ENCODE peak calls at places on chromosomes 7 and 10, in seven cellular contexts. O is GM12878, P is HepG2, M is A549, K is endothelial cell of umbilical vein, I is K562, D is H1. B is an unnamed sample.

GRCh38 chr10:17123062-17123661 is 6.4 kb downstream of the CUBN start:
- DNase-seq in D (no peak), K (no peak), O (no peak), P (no peak), I (no peak), M (no peak), B (no peak)

GRCh38 chr7:44110724-44111635 is 6.8 kb downstream of the AEBP1 start:
- DNase-seq in K (no peak), O (no peak), I (no peak), D (no peak), P (no peak), M (no peak), B (no peak)

GRCh38 chr10:79057481-79058275 is 11.1 kb upstream of the ZMIZ1 start:
- DNase-seq in P (no peak), D (no peak), O (no peak), K (no peak), M (no peak), I (no peak), B (no peak)

GRCh38 chr10:122149607-122150505 is 121.2 kb upstream of the BTBD16 start:
- DNase-seq in K (no peak), P (no peak), M (no peak), O (no peak), D (no peak), I (no peak), B (no peak)

GRCh38 chr7:45391618-45392451 is 182.3 kb upstream of the ADCY1 start:
- DNase-seq in M (no peak), I (no peak), O (no peak), D (no peak), K (no peak), P (no peak), B (no peak)

GRCh38 chr7:152608656-152609055 is 67.3 kb downstream of the XRCC2 start:
- DNase-seq in M (no peak), D (no peak), K (no peak), I (no peak), O (no peak), P (no peak), B (no peak)

GRCh38 chr7:138705122-138705521 is 4.0 kb upstream of the SVOPL start:
- DNase-seq in I (no peak), D (no peak), K (no peak), O (no peak), M (no peak), P (no peak), B (peak)

GRCh38 chr10:97463363-97464132 is 17.6 kb downstream of the ZDHHC16 start:
- DNase-seq in K (peak), D (no peak), I (peak), M (peak), P (peak), O (peak), B (peak)

GRCh38 chr7:95303501-95303900 is 20.8 kb downstream of the PON1 start:
- DNase-seq in O (no peak), P (no peak), M (no peak), D (no peak), K (no peak), I (no peak), B (no peak)

GRCh38 chr7:46791180-46791579 is 790.7 kb downstream of the TNS3 start:
- DNase-seq in O (no peak), P (no peak), I (no peak), M (no peak), K (no peak), D (no peak), B (no peak)

GRCh38 chr7:36287371-36288241 is 102.1 kb upstream of the ANLN start:
- DNase-seq in O (no peak), M (peak), K (no peak), D (no peak), P (peak), I (no peak), B (peak)

GRCh38 chr10:92691591-92692084 is 1.9 kb downstream of the HHEX start:
- DNase-seq in D (no peak), K (peak), O (no peak), I (peak), P (no peak), M (no peak), B (peak)

GRCh38 chr10:30125484-30125883 is 66.1 kb upstream of the JCAD start:
- DNase-seq in M (no peak), K (no peak), O (no peak), D (no peak), P (no peak), I (no peak), B (no peak)

GRCh38 chr7:87517136-87517805 is 41.8 kb upstream of the ABCB4 start:
- DNase-seq in O (no peak), K (no peak), D (no peak), P (no peak), M (no peak), I (no peak), B (peak)

GRCh38 chr7:111014074-111014473 is 76.9 kb upstream of the LRRN3 start:
- DNase-seq in M (no peak), I (no peak), P (no peak), K (no peak), O (no peak), D (no peak), B (no peak)

GRCh38 chr10:61140765-61141392 is 196.9 kb upstream of the RHOBTB1 start:
- DNase-seq in M (peak), K (peak), P (peak), I (peak), D (no peak), O (no peak), B (peak)

GRCh38 chr7:400901-401485 is 111.0 kb downstream of the FOXL3 start:
- DNase-seq in O (no peak), M (no peak), P (no peak), K (no peak), I (no peak), D (no peak), B (no peak)

GRCh38 chr10:12237265-12238220 is 41.6 kb downstream of the CDC123 start:
- DNase-seq in M (no peak), O (no peak), P (peak), I (no peak), D (no peak), K (no peak), B (no peak)

GRCh38 chr7:34849966-34850365 is 187.3 kb downstream of the DPY19L1 start:
- DNase-seq in O (no peak), P (no peak), D (no peak), M (no peak), K (no peak), I (no peak), B (no peak)

GRCh38 chr7:154892459-154892858 is 110.5 kb downstream of the PAXIP1 start:
- DNase-seq in K (no peak), D (no peak), P (no peak), M (no peak), I (peak), O (no peak), B (no peak)

GRCh38 chr10:122290833-122291532 is 19.9 kb downstream of the BTBD16 start:
- DNase-seq in P (no peak), I (no peak), K (no peak), D (no peak), O (no peak), M (no peak), B (no peak)

GRCh38 chr7:159025161-159025779 is 119.4 kb downstream of the VIPR2 start:
- DNase-seq in P (no peak), O (no peak), M (no peak), I (no peak), D (no peak), K (no peak), B (no peak)

GRCh38 chr10:131081786-131082185 is 229.7 kb downstream of the TCERG1L start:
- DNase-seq in P (no peak), K (no peak), M (no peak), O (no peak), I (no peak), D (no peak), B (no peak)

GRCh38 chr10:6173203-6173602 is 29.5 kb upstream of the PFKFB3 start:
- DNase-seq in M (peak), I (no peak), O (no peak), D (no peak), K (no peak), P (peak), B (peak)

GRCh38 chr7:132394283-132395003 is 181.8 kb downstream of the PLXNA4 start:
- DNase-seq in I (no peak), M (peak), P (no peak), K (no peak), D (no peak), O (no peak), B (peak)

GRCh38 chr10:96306516-96306915 is 2.3 kb downstream of the DNTT start:
- DNase-seq in I (no peak), O (no peak), M (no peak), D (no peak), K (no peak), P (no peak), B (no peak)

GRCh38 chr10:70783056-70783684 is 2.0 kb downstream of the TBATA start:
- DNase-seq in M (no peak), O (no peak), K (no peak), D (no peak), P (no peak), I (no peak), B (no peak)

GRCh38 chr10:120557296-120557810 is 100.3 kb downstream of the PLPP4 start:
- DNase-seq in K (no peak), I (no peak), P (no peak), M (no peak), D (no peak), O (no peak), B (no peak)

GRCh38 chr7:73556208-73557107 is 1.0 kb downstream of the BCL7B start:
- DNase-seq in M (no peak), I (no peak), D (no peak), P (no peak), O (no peak), K (no peak), B (no peak)
- TF ChIP-seq POLR2A in M (no peak), I (no peak), D (no peak), P (no peak), O (no peak), K (peak), B (no peak)

DNA sequence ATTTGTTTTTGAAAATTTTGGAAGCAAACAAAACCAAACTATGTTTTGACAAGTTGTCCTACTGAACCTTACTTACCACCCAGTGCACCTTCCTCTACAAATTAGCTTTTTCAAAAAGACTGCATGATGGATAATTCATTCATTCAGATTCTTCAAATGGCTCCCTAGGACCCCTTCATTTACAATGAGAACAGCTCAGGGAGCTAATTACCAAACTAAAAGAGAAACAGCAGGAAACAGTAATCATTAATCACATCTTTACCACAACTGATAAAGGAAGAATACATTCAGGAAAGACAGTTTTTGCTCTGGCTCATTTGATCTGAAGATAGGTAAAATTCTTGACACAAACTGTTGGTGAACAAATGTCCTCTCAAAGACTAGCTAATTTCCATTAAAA is 1652.8 kb upstream of the LRRTM3 start:
- DNase-seq in P (no peak), I (no peak), K (no peak), O (no peak), M (no peak), D (no peak), B (no peak)
- TF ChIP-seq MAX in P (no peak), I (no peak), K (no peak), O (no peak), M (no peak), D (no peak), B (no peak)

GRCh38 chr10:119270893-119271361 is 63.6 kb downstream of the GRK5 start:
- DNase-seq in M (peak), D (no peak), I (peak), P (peak), K (no peak), O (no peak), B (peak)
- TF ChIP-seq POLR2A in M (no peak), D (no peak), I (no peak), P (peak), K (peak), O (peak), B (peak)

GRCh38 chr7:103651978-103652377 is 206.0 kb upstream of the SLC26A5 start:
- DNase-seq in K (no peak), I (no peak), O (no peak), P (no peak), D (no peak), M (no peak), B (no peak)
- TF ChIP-seq MAX in K (no peak), I (no peak), O (no peak), P (no peak), D (no peak), M (no peak), B (no peak)

GRCh38 chr10:69089638-69090599 is 2.0 kb downstream of the SRGN start:
- DNase-seq in D (no peak), K (peak), O (peak), P (no peak), I (no peak), M (no peak), B (peak)

GRCh38 chr10:69090687-69091450 is 3.0 kb downstream of the SRGN start:
- DNase-seq in M (no peak), O (no peak), D (no peak), I (no peak), K (peak), P (no peak), B (peak)

GRCh38 chr10:69088471-69088769 is 517 bp downstream of the SRGN start:
- DNase-seq in I (no peak), M (no peak), K (no peak), O (no peak), P (no peak), D (no peak), B (no peak)

GRCh38 chr10:69087600-69088470 is at the start of gene SRGN:
- DNase-seq in D (no peak), M (peak), O (peak), K (peak), I (no peak), P (no peak), B (peak)

DNA sequence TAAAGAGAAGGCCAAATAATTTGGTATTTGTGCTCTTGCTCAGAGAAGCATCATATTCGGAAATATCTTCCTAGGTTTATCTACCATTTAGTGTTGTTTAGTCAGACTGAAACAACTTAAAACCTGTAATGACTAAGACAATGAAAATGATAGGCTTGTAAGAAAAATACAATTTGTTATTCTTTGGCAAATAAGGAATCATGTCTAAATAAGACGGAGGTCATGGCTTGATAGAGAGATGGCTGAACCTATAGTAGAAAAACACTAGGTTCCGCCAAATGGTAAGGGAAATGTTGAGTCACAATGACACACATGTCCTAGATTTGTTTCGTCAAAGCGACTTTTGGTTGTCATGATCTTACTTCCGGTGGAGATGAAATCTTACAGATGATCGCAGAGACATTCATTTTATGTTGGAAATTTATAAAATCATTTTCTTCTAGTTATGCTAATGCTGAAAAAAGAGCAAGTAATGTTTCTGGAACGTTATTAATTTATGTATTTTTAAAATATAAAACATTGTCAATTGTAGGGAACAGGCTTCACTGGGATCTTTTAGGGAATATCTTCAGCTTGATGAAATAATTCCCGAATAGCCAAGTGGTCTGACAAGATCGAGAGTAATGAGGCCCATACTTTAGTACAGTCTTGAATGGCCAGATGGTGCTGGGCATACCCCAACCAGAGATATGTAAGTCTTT is 1.0 kb downstream of the SRGN start:
- DNase-seq in I (peak), K (peak), D (no peak), P (no peak), M (peak), O (peak), B (peak)
- TF ChIP-seq POLR2A in I (peak), K (peak), D (no peak), P (no peak), M (no peak), O (no peak), B (peak)

GRCh38 chr7:28005075-28005847 is 175.3 kb downstream of the JAZF1 start:
- DNase-seq in K (no peak), M (no peak), O (no peak), P (no peak), D (no peak), I (no peak), B (no peak)
- TF ChIP-seq MAX in K (no peak), M (no peak), O (no peak), P (no peak), D (no peak), I (no peak), B (no peak)

GRCh38 chr10:44864042-44864436 is 47.1 kb upstream of the TMEM72 start:
- DNase-seq in D (no peak), M (no peak), P (no peak), I (no peak), O (no peak), K (peak), B (no peak)
- TF ChIP-seq POLR2A in D (no peak), M (no peak), P (no peak), I (no peak), O (no peak), K (no peak), B (no peak)

GRCh38 chr7:128135275-128136214 is 104.3 kb upstream of the LRRC4 start:
- DNase-seq in P (no peak), D (no peak), I (peak), O (no peak), K (peak), M (peak), B (peak)
- TF ChIP-seq MAX in P (peak), D (peak), I (peak), O (peak), K (peak), M (peak), B (peak)

DNA sequence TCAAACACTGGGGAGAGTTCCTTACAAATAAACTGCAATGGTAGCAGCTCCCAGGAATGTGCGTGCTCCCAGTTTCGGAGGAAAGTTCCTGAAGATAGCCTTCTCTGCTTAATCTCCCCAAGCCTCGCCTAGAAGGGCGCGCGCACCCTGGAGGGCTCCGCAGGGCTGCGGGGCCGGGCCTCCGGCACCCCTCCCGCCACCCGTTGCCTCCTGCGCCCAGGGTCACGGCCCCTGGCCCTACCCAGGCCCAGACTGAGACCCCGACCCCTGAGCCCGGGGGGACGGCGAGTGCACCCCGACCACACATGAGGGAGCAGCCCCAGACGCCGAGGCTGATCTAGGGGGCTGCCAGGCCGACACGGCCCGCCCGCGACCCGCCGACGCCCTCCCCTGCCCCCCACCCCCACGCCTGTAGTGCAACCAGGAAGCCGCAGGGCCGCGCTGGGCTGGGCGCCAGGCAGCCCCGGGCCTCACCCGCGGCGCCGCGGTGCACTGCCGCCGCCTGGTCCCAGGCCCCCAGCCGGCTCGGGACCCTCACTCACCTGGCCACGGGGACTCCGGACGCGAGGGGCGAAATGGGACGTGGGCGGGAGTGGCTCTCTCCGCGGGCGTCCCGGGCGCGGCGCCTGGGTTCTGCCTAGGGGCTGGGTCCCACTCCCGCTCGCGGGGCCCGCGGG is 398 bp downstream of the ANXA11 start:
- DNase-seq in K (peak), I (peak), O (no peak), D (no peak), P (no peak), M (no peak), B (peak)
- TF ChIP-seq POLR2A in K (no peak), I (no peak), O (no peak), D (no peak), P (no peak), M (no peak), B (no peak)